ENCODE peak calls at places on chromosomes 12 and 14, in nine cellular contexts. One of them, this sample, is unnamed. For H3K4me1 and H3K9me3, the result is how much of the 10 kb centered on the place peaks cover.

GRCh38 chr12:4719821-4720636 is at the start of gene GALNT8:
- DNase-seq in lower lobe of right lung: no peak
- DNase-seq in CD4-positive, CD25-positive, alpha-beta regulatory T cell: no peak
- DNase-seq in Peyer's patch: peak
- DNase-seq in tibial nerve: no peak
- DNase-seq in aorta: no peak
- DNase-seq in suprapubic skin: no peak
- DNase-seq in CD8-positive, alpha-beta T cell: no peak
- DNase-seq in endothelial cell of umbilical vein: peak
- DNase-seq in this sample: no peak

GRCh38 chr12:41365653-41366131 is 177.6 kb downstream of the PDZRN4 start:
- DNase-seq in lower lobe of right lung: no peak
- DNase-seq in CD4-positive, CD25-positive, alpha-beta regulatory T cell: no peak
- DNase-seq in Peyer's patch: no peak
- DNase-seq in tibial nerve: no peak
- DNase-seq in aorta: no peak
- DNase-seq in suprapubic skin: no peak
- DNase-seq in CD8-positive, alpha-beta T cell: no peak
- DNase-seq in endothelial cell of umbilical vein: peak
- DNase-seq in this sample: no peak

GRCh38 chr14:56590535-56590951 is 10.9 kb downstream of the TMEM260 start:
- DNase-seq in lower lobe of right lung: no peak
- DNase-seq in CD4-positive, CD25-positive, alpha-beta regulatory T cell: no peak
- DNase-seq in Peyer's patch: no peak
- DNase-seq in tibial nerve: no peak
- DNase-seq in aorta: no peak
- DNase-seq in suprapubic skin: no peak
- DNase-seq in CD8-positive, alpha-beta T cell: no peak
- DNase-seq in endothelial cell of umbilical vein: no peak
- DNase-seq in this sample: no peak

GRCh38 chr14:33855672-33856071 is 95.2 kb downstream of the EGLN3 start:
- DNase-seq in lower lobe of right lung: no peak
- DNase-seq in CD4-positive, CD25-positive, alpha-beta regulatory T cell: no peak
- DNase-seq in Peyer's patch: no peak
- DNase-seq in tibial nerve: no peak
- DNase-seq in aorta: no peak
- DNase-seq in suprapubic skin: no peak
- DNase-seq in CD8-positive, alpha-beta T cell: no peak
- DNase-seq in endothelial cell of umbilical vein: no peak
- DNase-seq in this sample: no peak

GRCh38 chr14:54486685-54487084 is 2.1 kb downstream of the GMFB start:
- DNase-seq in lower lobe of right lung: no peak
- DNase-seq in CD4-positive, CD25-positive, alpha-beta regulatory T cell: peak
- DNase-seq in Peyer's patch: no peak
- DNase-seq in tibial nerve: no peak
- DNase-seq in aorta: no peak
- DNase-seq in suprapubic skin: no peak
- DNase-seq in CD8-positive, alpha-beta T cell: no peak
- DNase-seq in endothelial cell of umbilical vein: no peak
- DNase-seq in this sample: no peak

GRCh38 chr12:120067084-120067869 is 49.3 kb downstream of the RAB35 start:
- DNase-seq in lower lobe of right lung: no peak
- DNase-seq in CD4-positive, CD25-positive, alpha-beta regulatory T cell: no peak
- DNase-seq in Peyer's patch: no peak
- DNase-seq in tibial nerve: no peak
- DNase-seq in aorta: no peak
- DNase-seq in suprapubic skin: no peak
- DNase-seq in CD8-positive, alpha-beta T cell: no peak
- DNase-seq in endothelial cell of umbilical vein: no peak
- DNase-seq in this sample: no peak

GRCh38 chr14:96136361-96136760 is 68.3 kb upstream of the BDKRB2 start:
- DNase-seq in lower lobe of right lung: no peak
- DNase-seq in CD4-positive, CD25-positive, alpha-beta regulatory T cell: no peak
- DNase-seq in Peyer's patch: no peak
- DNase-seq in tibial nerve: no peak
- DNase-seq in aorta: no peak
- DNase-seq in suprapubic skin: no peak
- DNase-seq in CD8-positive, alpha-beta T cell: no peak
- DNase-seq in endothelial cell of umbilical vein: peak
- DNase-seq in this sample: no peak

GRCh38 chr14:38828183-38828877 is 274.7 kb downstream of the SEC23A start:
- DNase-seq in lower lobe of right lung: no peak
- DNase-seq in CD4-positive, CD25-positive, alpha-beta regulatory T cell: no peak
- DNase-seq in Peyer's patch: no peak
- DNase-seq in tibial nerve: no peak
- DNase-seq in aorta: no peak
- DNase-seq in suprapubic skin: no peak
- DNase-seq in CD8-positive, alpha-beta T cell: no peak
- DNase-seq in endothelial cell of umbilical vein: no peak
- DNase-seq in this sample: no peak

GRCh38 chr12:99450231-99450630 is 197.3 kb upstream of the GARIN6 start:
- DNase-seq in lower lobe of right lung: no peak
- DNase-seq in CD4-positive, CD25-positive, alpha-beta regulatory T cell: no peak
- DNase-seq in Peyer's patch: no peak
- DNase-seq in tibial nerve: no peak
- DNase-seq in aorta: no peak
- DNase-seq in suprapubic skin: no peak
- DNase-seq in CD8-positive, alpha-beta T cell: no peak
- DNase-seq in endothelial cell of umbilical vein: no peak
- DNase-seq in this sample: no peak

GRCh38 chr12:116964740-116965090 is 54.0 kb downstream of the FBXW8 start:
- DNase-seq in lower lobe of right lung: no peak
- DNase-seq in CD4-positive, CD25-positive, alpha-beta regulatory T cell: no peak
- DNase-seq in Peyer's patch: no peak
- DNase-seq in tibial nerve: no peak
- DNase-seq in aorta: no peak
- DNase-seq in suprapubic skin: no peak
- DNase-seq in CD8-positive, alpha-beta T cell: no peak
- DNase-seq in endothelial cell of umbilical vein: no peak
- DNase-seq in this sample: no peak

GRCh38 chr12:55698241-55698955 is 9.3 kb downstream of the ITGA7 start:
- DNase-seq in lower lobe of right lung: peak
- DNase-seq in CD4-positive, CD25-positive, alpha-beta regulatory T cell: no peak
- DNase-seq in Peyer's patch: no peak
- DNase-seq in tibial nerve: no peak
- DNase-seq in aorta: peak
- DNase-seq in suprapubic skin: peak
- DNase-seq in CD8-positive, alpha-beta T cell: no peak
- DNase-seq in endothelial cell of umbilical vein: no peak
- DNase-seq in this sample: no peak

GRCh38 chr12:87160848-87161601 is 868.2 kb downstream of the C12orf50 start:
- DNase-seq in lower lobe of right lung: no peak
- DNase-seq in CD4-positive, CD25-positive, alpha-beta regulatory T cell: no peak
- DNase-seq in Peyer's patch: no peak
- DNase-seq in tibial nerve: no peak
- DNase-seq in aorta: no peak
- DNase-seq in suprapubic skin: no peak
- DNase-seq in CD8-positive, alpha-beta T cell: no peak
- DNase-seq in endothelial cell of umbilical vein: no peak
- DNase-seq in this sample: no peak

GRCh38 chr12:52243774-52244614 is 11.0 kb downstream of the KRT7 start:
- DNase-seq in lower lobe of right lung: peak
- DNase-seq in CD4-positive, CD25-positive, alpha-beta regulatory T cell: peak
- DNase-seq in Peyer's patch: peak
- DNase-seq in tibial nerve: peak
- DNase-seq in aorta: peak
- DNase-seq in suprapubic skin: peak
- DNase-seq in CD8-positive, alpha-beta T cell: peak
- DNase-seq in endothelial cell of umbilical vein: peak
- DNase-seq in this sample: peak

GRCh38 chr12:25071366-25071765 is 122.5 kb upstream of the BCAT1 start:
- DNase-seq in lower lobe of right lung: no peak
- DNase-seq in CD4-positive, CD25-positive, alpha-beta regulatory T cell: no peak
- DNase-seq in Peyer's patch: no peak
- DNase-seq in tibial nerve: no peak
- DNase-seq in aorta: no peak
- DNase-seq in suprapubic skin: no peak
- DNase-seq in CD8-positive, alpha-beta T cell: no peak
- DNase-seq in endothelial cell of umbilical vein: peak
- DNase-seq in this sample: no peak

GRCh38 chr14:67514203-67514607 is 18.9 kb upstream of the PLEKHH1 start:
- DNase-seq in lower lobe of right lung: no peak
- DNase-seq in CD4-positive, CD25-positive, alpha-beta regulatory T cell: no peak
- DNase-seq in Peyer's patch: no peak
- DNase-seq in tibial nerve: peak
- DNase-seq in aorta: peak
- DNase-seq in suprapubic skin: no peak
- DNase-seq in CD8-positive, alpha-beta T cell: no peak
- DNase-seq in endothelial cell of umbilical vein: no peak
- DNase-seq in this sample: no peak

DNA sequence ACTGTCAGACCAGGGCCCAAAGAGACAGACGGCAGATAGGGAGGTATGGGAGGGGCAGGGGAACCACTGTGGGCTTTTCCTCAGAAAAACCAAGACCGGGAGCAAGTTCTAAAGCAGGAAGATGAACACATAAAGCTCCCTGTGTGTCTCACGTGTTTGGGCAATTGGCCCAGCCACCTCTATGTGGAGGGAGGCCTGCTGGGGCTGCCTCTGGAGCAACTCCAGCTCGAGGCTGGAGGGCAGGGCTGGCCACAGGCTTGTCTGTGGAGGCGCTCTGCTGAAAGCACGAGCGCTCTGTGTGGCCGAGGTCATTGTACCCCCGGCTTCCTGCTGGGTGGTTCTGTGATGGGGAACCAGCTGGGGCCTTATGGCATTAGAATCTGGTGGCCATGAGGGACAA is 36.4 kb downstream of the TRAFD1 start:
- DNase-seq in lower lobe of right lung: no peak
- DNase-seq in CD4-positive, CD25-positive, alpha-beta regulatory T cell: no peak
- DNase-seq in Peyer's patch: no peak
- DNase-seq in tibial nerve: no peak
- DNase-seq in aorta: peak
- DNase-seq in suprapubic skin: no peak
- DNase-seq in CD8-positive, alpha-beta T cell: no peak
- DNase-seq in endothelial cell of umbilical vein: no peak
- DNase-seq in this sample: no peak
- H3K4me1 ChIP-seq in lower lobe of right lung: under half
- H3K4me1 ChIP-seq in CD4-positive, CD25-positive, alpha-beta regulatory T cell: under half
- H3K4me1 ChIP-seq in Peyer's patch: under half
- H3K4me1 ChIP-seq in tibial nerve: under half
- H3K4me1 ChIP-seq in aorta: under half
- H3K4me1 ChIP-seq in suprapubic skin: under half
- H3K4me1 ChIP-seq in CD8-positive, alpha-beta T cell: under half
- H3K4me1 ChIP-seq in endothelial cell of umbilical vein: under half
- H3K4me1 ChIP-seq in this sample: under half

DNA sequence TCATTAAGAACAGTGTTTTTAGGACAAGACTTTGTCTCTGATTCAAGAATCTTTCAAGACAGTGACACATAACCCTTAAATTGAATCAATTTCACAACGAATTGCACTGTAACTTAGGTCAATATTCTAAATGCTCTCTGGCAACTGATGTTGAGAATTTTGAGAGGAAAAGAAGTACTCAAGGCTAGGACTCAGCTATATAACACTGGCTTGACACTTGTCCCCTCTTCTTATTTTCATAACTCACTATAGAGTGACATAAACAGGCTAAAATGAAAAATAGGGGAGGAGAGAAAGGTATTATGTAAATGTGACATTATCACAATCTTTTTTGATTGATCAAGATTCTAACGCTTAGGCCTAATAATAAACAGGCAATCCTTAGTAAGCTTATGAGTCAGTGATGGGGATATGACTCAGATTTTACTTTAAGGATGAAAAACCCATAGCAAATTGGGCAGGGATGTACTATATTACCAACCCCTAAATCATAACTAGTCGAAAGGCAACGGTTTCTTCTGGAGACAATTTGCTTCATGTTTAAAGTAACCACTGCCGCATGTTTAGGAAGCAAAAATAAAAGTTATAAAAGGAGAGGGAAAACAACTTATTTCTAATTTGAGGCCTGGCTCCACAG is 10.9 kb downstream of the BTG1 start:
- DNase-seq in lower lobe of right lung: no peak
- DNase-seq in CD4-positive, CD25-positive, alpha-beta regulatory T cell: peak
- DNase-seq in Peyer's patch: no peak
- DNase-seq in tibial nerve: no peak
- DNase-seq in aorta: no peak
- DNase-seq in suprapubic skin: no peak
- DNase-seq in CD8-positive, alpha-beta T cell: no peak
- DNase-seq in endothelial cell of umbilical vein: peak
- DNase-seq in this sample: no peak
- H3K27ac ChIP-seq in lower lobe of right lung: peak
- H3K27ac ChIP-seq in CD4-positive, CD25-positive, alpha-beta regulatory T cell: peak
- H3K27ac ChIP-seq in Peyer's patch: peak
- H3K27ac ChIP-seq in tibial nerve: peak
- H3K27ac ChIP-seq in aorta: no peak
- H3K27ac ChIP-seq in suprapubic skin: peak
- H3K27ac ChIP-seq in CD8-positive, alpha-beta T cell: peak
- H3K27ac ChIP-seq in endothelial cell of umbilical vein: peak
- H3K27ac ChIP-seq in this sample: peak

DNA sequence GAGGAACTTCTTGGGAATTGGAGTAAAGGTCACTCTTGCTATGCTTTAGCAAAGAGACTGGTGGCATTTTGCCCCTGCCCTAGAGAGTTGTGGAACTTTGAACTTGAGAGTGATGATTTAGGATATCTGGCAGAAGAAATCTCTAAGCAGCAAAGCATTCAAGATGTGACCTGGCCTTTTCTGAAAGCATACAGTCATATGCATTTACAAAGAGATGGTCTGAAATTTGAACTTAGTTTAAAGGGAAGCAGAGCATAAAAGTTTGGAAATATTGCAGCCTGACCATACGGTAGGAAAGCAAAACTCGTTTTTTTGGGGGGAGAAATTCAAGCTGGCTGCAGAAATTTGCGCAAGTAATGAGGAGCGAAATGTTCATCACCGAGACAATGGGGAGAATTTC is 60.9 kb downstream of the NUBPL start:
- DNase-seq in lower lobe of right lung: no peak
- DNase-seq in CD4-positive, CD25-positive, alpha-beta regulatory T cell: no peak
- DNase-seq in Peyer's patch: no peak
- DNase-seq in tibial nerve: no peak
- DNase-seq in aorta: no peak
- DNase-seq in suprapubic skin: no peak
- DNase-seq in CD8-positive, alpha-beta T cell: no peak
- DNase-seq in endothelial cell of umbilical vein: no peak
- DNase-seq in this sample: no peak
- H3K9me3 ChIP-seq in lower lobe of right lung: under half
- H3K9me3 ChIP-seq in CD4-positive, CD25-positive, alpha-beta regulatory T cell: under half
- H3K9me3 ChIP-seq in Peyer's patch: under half
- H3K9me3 ChIP-seq in tibial nerve: under half
- H3K9me3 ChIP-seq in aorta: under half
- H3K9me3 ChIP-seq in suprapubic skin: under half
- H3K9me3 ChIP-seq in CD8-positive, alpha-beta T cell: under half
- H3K9me3 ChIP-seq in endothelial cell of umbilical vein: under half
- H3K9me3 ChIP-seq in this sample: under half

GRCh38 chr12:109793826-109794501 is 39.2 kb downstream of the TRPV4 start:
- DNase-seq in lower lobe of right lung: no peak
- DNase-seq in CD4-positive, CD25-positive, alpha-beta regulatory T cell: no peak
- DNase-seq in Peyer's patch: no peak
- DNase-seq in tibial nerve: no peak
- DNase-seq in aorta: no peak
- DNase-seq in suprapubic skin: no peak
- DNase-seq in CD8-positive, alpha-beta T cell: no peak
- DNase-seq in endothelial cell of umbilical vein: no peak
- DNase-seq in this sample: no peak
- H3K4me1 ChIP-seq in lower lobe of right lung: under half
- H3K4me1 ChIP-seq in CD4-positive, CD25-positive, alpha-beta regulatory T cell: under half
- H3K4me1 ChIP-seq in Peyer's patch: under half
- H3K4me1 ChIP-seq in tibial nerve: under half
- H3K4me1 ChIP-seq in aorta: under half
- H3K4me1 ChIP-seq in suprapubic skin: under half
- H3K4me1 ChIP-seq in CD8-positive, alpha-beta T cell: under half
- H3K4me1 ChIP-seq in endothelial cell of umbilical vein: under half
- H3K4me1 ChIP-seq in this sample: under half

This sample was measured in CD8-positive, alpha-beta memory T cell.